ENCODE peak calls at places on chromosomes 7 and 10, in six cellular contexts. One of them, this sample, is unnamed.

GRCh38 chr7:69764681-69765080 is 166.4 kb downstream of the AUTS2 start:
- DNase-seq in hepatocyte: no peak
- DNase-seq in HFFc6: no peak
- DNase-seq in transverse colon: no peak
- DNase-seq in AG04450: no peak
- DNase-seq in uterus: no peak
- DNase-seq in this sample: no peak

GRCh38 chr10:34666008-34666700 is 148.9 kb downstream of the PARD3 start:
- DNase-seq in HFFc6: peak
- DNase-seq in uterus: peak
- DNase-seq in transverse colon: peak
- DNase-seq in hepatocyte: peak
- DNase-seq in AG04450: peak
- DNase-seq in this sample: peak

GRCh38 chr7:47153571-47153970 is 428.3 kb downstream of the TNS3 start:
- DNase-seq in AG04450: no peak
- DNase-seq in hepatocyte: peak
- DNase-seq in HFFc6: no peak
- DNase-seq in uterus: no peak
- DNase-seq in transverse colon: no peak
- DNase-seq in this sample: peak

GRCh38 chr7:55018361-55019328 is at the start of gene EGFR:
- DNase-seq in uterus: peak
- DNase-seq in transverse colon: peak
- DNase-seq in hepatocyte: peak
- DNase-seq in AG04450: peak
- DNase-seq in HFFc6: peak
- DNase-seq in this sample: peak

GRCh38 chr10:131961047-131961776 is 20.5 kb downstream of the BNIP3 start:
- DNase-seq in uterus: no peak
- DNase-seq in HFFc6: no peak
- DNase-seq in transverse colon: no peak
- DNase-seq in hepatocyte: no peak
- DNase-seq in AG04450: no peak
- DNase-seq in this sample: no peak

GRCh38 chr10:22230331-22230833 is 12.6 kb upstream of the EBLN1 start:
- DNase-seq in uterus: no peak
- DNase-seq in HFFc6: peak
- DNase-seq in hepatocyte: peak
- DNase-seq in AG04450: no peak
- DNase-seq in transverse colon: no peak
- DNase-seq in this sample: peak

GRCh38 chr10:90777614-90778013 is 80.2 kb downstream of the HTR7 start:
- DNase-seq in hepatocyte: no peak
- DNase-seq in uterus: no peak
- DNase-seq in AG04450: no peak
- DNase-seq in transverse colon: no peak
- DNase-seq in HFFc6: no peak
- DNase-seq in this sample: no peak

GRCh38 chr10:29621161-29621560 is 13.6 kb downstream of the SVIL start:
- DNase-seq in transverse colon: no peak
- DNase-seq in hepatocyte: peak
- DNase-seq in AG04450: no peak
- DNase-seq in uterus: peak
- DNase-seq in HFFc6: no peak
- DNase-seq in this sample: no peak

GRCh38 chr7:135291809-135292253 is 58.2 kb downstream of the STRA8 start:
- DNase-seq in AG04450: peak
- DNase-seq in transverse colon: no peak
- DNase-seq in hepatocyte: no peak
- DNase-seq in HFFc6: peak
- DNase-seq in uterus: no peak
- DNase-seq in this sample: peak

GRCh38 chr10:96415896-96416554 is 57.2 kb upstream of the OPALIN start:
- DNase-seq in transverse colon: no peak
- DNase-seq in hepatocyte: no peak
- DNase-seq in AG04450: no peak
- DNase-seq in HFFc6: no peak
- DNase-seq in uterus: no peak
- DNase-seq in this sample: no peak

GRCh38 chr10:115093286-115093775 is at the start of gene ATRNL1:
- DNase-seq in uterus: peak
- DNase-seq in transverse colon: peak
- DNase-seq in HFFc6: no peak
- DNase-seq in hepatocyte: peak
- DNase-seq in AG04450: no peak
- DNase-seq in this sample: no peak

GRCh38 chr10:14173706-14174594 is 156.8 kb downstream of the FRMD4A start:
- DNase-seq in AG04450: no peak
- DNase-seq in uterus: no peak
- DNase-seq in HFFc6: no peak
- DNase-seq in transverse colon: no peak
- DNase-seq in hepatocyte: peak
- DNase-seq in this sample: no peak

GRCh38 chr10:2014541-2014940 is 277.2 kb upstream of the ADARB2 start:
- DNase-seq in transverse colon: no peak
- DNase-seq in HFFc6: no peak
- DNase-seq in AG04450: no peak
- DNase-seq in uterus: no peak
- DNase-seq in hepatocyte: no peak
- DNase-seq in this sample: no peak

GRCh38 chr10:48614481-48615383 is 9.9 kb upstream of the ARHGAP22 start:
- DNase-seq in hepatocyte: no peak
- DNase-seq in AG04450: no peak
- DNase-seq in transverse colon: no peak
- DNase-seq in HFFc6: peak
- DNase-seq in uterus: no peak
- DNase-seq in this sample: no peak
- TF ChIP-seq CTCF in hepatocyte: no peak
- TF ChIP-seq CTCF in AG04450: peak
- TF ChIP-seq CTCF in transverse colon: no peak
- TF ChIP-seq CTCF in HFFc6: peak
- TF ChIP-seq CTCF in uterus: no peak
- TF ChIP-seq CTCF in this sample: peak

GRCh38 chr10:23525406-23525805 is 86.5 kb downstream of the OTUD1 start:
- DNase-seq in AG04450: no peak
- DNase-seq in uterus: no peak
- DNase-seq in hepatocyte: peak
- DNase-seq in HFFc6: peak
- DNase-seq in transverse colon: peak
- DNase-seq in this sample: peak
- TF ChIP-seq CTCF in AG04450: peak
- TF ChIP-seq CTCF in uterus: no peak
- TF ChIP-seq CTCF in hepatocyte: peak
- TF ChIP-seq CTCF in HFFc6: peak
- TF ChIP-seq CTCF in transverse colon: peak
- TF ChIP-seq CTCF in this sample: peak

DNA sequence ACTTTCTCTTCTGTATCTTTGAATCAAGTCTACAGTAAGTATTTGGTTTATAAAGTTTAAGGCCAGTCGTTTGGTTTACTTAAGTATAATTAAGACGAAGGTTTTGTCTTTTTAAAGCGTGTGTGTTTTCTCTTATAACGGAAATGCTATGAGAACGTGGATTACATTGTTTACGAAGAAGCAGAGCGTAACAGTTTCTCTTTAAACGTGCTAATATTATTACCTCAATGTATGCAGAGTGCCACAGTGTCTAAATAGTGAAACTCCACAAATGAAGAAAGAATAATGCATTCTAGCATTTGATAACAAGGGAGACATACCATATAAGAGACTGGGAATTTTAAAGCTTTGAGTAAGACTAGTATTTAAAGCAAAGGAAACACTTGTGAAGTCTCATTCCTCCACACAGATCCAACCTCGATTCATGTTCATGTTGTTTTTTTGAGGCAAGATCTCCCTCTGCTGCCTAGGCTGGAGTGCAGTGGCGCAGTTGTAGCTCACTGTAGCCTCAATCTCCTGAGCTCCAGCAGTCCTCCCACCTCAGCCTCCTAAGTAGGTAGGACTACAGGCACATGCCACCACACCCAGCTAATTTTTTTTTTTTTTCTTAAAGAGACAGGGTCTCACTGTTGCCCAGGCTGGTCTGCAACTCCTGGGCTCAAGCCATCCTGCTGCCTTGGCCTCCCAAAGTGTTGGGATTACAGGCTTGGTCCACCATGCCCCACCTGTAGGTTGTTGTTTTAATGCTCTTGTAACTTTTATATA is 75.1 kb downstream of the ANKRD61 start:
- DNase-seq in uterus: no peak
- DNase-seq in HFFc6: peak
- DNase-seq in hepatocyte: no peak
- DNase-seq in AG04450: no peak
- DNase-seq in transverse colon: peak
- DNase-seq in this sample: peak
- TF ChIP-seq CTCF in uterus: no peak
- TF ChIP-seq CTCF in HFFc6: peak
- TF ChIP-seq CTCF in hepatocyte: peak
- TF ChIP-seq CTCF in AG04450: peak
- TF ChIP-seq CTCF in transverse colon: peak
- TF ChIP-seq CTCF in this sample: no peak

GRCh38 chr10:5550250-5550545 is 25.4 kb downstream of the CALML3 start:
- DNase-seq in transverse colon: no peak
- DNase-seq in AG04450: no peak
- DNase-seq in uterus: no peak
- DNase-seq in HFFc6: no peak
- DNase-seq in hepatocyte: no peak
- DNase-seq in this sample: no peak

GRCh38 chr10:5550621-5551530 is 26.1 kb downstream of the CALML3 start:
- DNase-seq in transverse colon: no peak
- DNase-seq in uterus: no peak
- DNase-seq in hepatocyte: peak
- DNase-seq in AG04450: no peak
- DNase-seq in HFFc6: no peak
- DNase-seq in this sample: peak

GRCh38 chr10:5547684-5547933 is 22.8 kb downstream of the CALML3 start:
- DNase-seq in transverse colon: no peak
- DNase-seq in HFFc6: no peak
- DNase-seq in AG04450: no peak
- DNase-seq in uterus: no peak
- DNase-seq in hepatocyte: no peak
- DNase-seq in this sample: no peak

GRCh38 chr10:5547934-5548660 is 23.3 kb downstream of the CALML3 start:
- DNase-seq in HFFc6: no peak
- DNase-seq in uterus: no peak
- DNase-seq in transverse colon: peak
- DNase-seq in AG04450: no peak
- DNase-seq in hepatocyte: peak
- DNase-seq in this sample: peak

GRCh38 chr10:5549462-5550249 is 24.9 kb downstream of the CALML3 start:
- DNase-seq in uterus: no peak
- DNase-seq in transverse colon: no peak
- DNase-seq in AG04450: no peak
- DNase-seq in hepatocyte: no peak
- DNase-seq in HFFc6: no peak
- DNase-seq in this sample: no peak
- TF ChIP-seq CTCF in uterus: no peak
- TF ChIP-seq CTCF in transverse colon: no peak
- TF ChIP-seq CTCF in AG04450: no peak
- TF ChIP-seq CTCF in hepatocyte: no peak
- TF ChIP-seq CTCF in HFFc6: no peak
- TF ChIP-seq CTCF in this sample: no peak

GRCh38 chr10:106609867-106610266 is 554.6 kb downstream of the SORCS1 start:
- DNase-seq in hepatocyte: no peak
- DNase-seq in uterus: no peak
- DNase-seq in HFFc6: peak
- DNase-seq in AG04450: no peak
- DNase-seq in transverse colon: no peak
- DNase-seq in this sample: no peak
- TF ChIP-seq CTCF in hepatocyte: no peak
- TF ChIP-seq CTCF in uterus: no peak
- TF ChIP-seq CTCF in HFFc6: peak
- TF ChIP-seq CTCF in AG04450: no peak
- TF ChIP-seq CTCF in transverse colon: no peak
- TF ChIP-seq CTCF in this sample: no peak

GRCh38 chr7:91656486-91657237 is 223.8 kb downstream of the MTERF1 start:
- DNase-seq in transverse colon: no peak
- DNase-seq in uterus: no peak
- DNase-seq in hepatocyte: peak
- DNase-seq in HFFc6: peak
- DNase-seq in AG04450: no peak
- DNase-seq in this sample: no peak
- TF ChIP-seq CTCF in transverse colon: no peak
- TF ChIP-seq CTCF in uterus: no peak
- TF ChIP-seq CTCF in hepatocyte: no peak
- TF ChIP-seq CTCF in HFFc6: no peak
- TF ChIP-seq CTCF in AG04450: no peak
- TF ChIP-seq CTCF in this sample: no peak

This sample was measured in Calu3.